ENCODE peak calls at places on chromosomes 13 and 19, in eight cellular contexts. S is NCI-H524 treated with DMSO at 0.1 percent for 48 hours, H is NCI-H2081, C is progenitor cell of endocrine pancreas, P is HS-5, B is T-cell, V is heart right ventricle, G is frontal cortex. F is an unnamed sample.

GRCh38 chr13:41059466-41059865 is 1.8 kb upstream of the WBP4 start:
- DNase-seq in S (no peak), P (no peak), G (no peak), V (no peak), B (no peak), C (no peak), H (peak; percentile 14), F (no peak)

GRCh38 chr13:41222259-41222852 is 28.0 kb upstream of the KBTBD7 start:
- DNase-seq in C (peak; percentile 37), G (peak; percentile 54), H (peak; percentile 34), B (peak; percentile 45), P (no peak), V (peak; percentile 30), S (no peak), F (peak; percentile 68)

GRCh38 chr19:9205506-9206113 is 13.8 kb downstream of the OR7D4 start:
- DNase-seq in P (peak; percentile 24), H (peak; percentile 46), G (peak; percentile 42), V (peak; percentile 64), B (peak; percentile 43), S (peak; percentile 28), C (peak; percentile 61), F (peak; percentile 10)

GRCh38 chr19:46745521-46746280 is at the start of gene FKRP:
- DNase-seq in C (no peak), P (no peak), G (no peak), H (no peak), V (no peak), S (no peak), B (peak; percentile 27), F (peak; percentile 14)

GRCh38 chr19:5850743-5851293 is 431 bp downstream of the FUT3 start:
- DNase-seq in B (no peak), V (no peak), G (no peak), C (no peak), S (no peak), H (no peak), P (no peak), F (no peak)

GRCh38 chr13:32660227-32660626 is 74.0 kb downstream of the PDS5B start:
- DNase-seq in S (no peak), B (no peak), V (no peak), P (no peak), H (no peak), G (no peak), C (no peak), F (no peak)

GRCh38 chr13:54859827-54860226 is 1831.2 kb downstream of the OLFM4 start:
- DNase-seq in C (no peak), P (no peak), G (no peak), S (no peak), V (no peak), H (no peak), B (no peak), F (no peak)

GRCh38 chr19:53224606-53225005 is 30.1 kb downstream of the ZNF677 start:
- DNase-seq in S (no peak), C (no peak), V (no peak), P (no peak), B (no peak), H (no peak), G (no peak), F (no peak)

GRCh38 chr13:111115051-111115840 is at the start of gene ARHGEF7:
- DNase-seq in S (no peak), C (peak; percentile 36), G (peak; percentile 65), B (no peak), P (no peak), H (peak; percentile 45), V (no peak), F (no peak)

GRCh38 chr19:57099199-57099661 is 20.6 kb upstream of the USP29 start:
- DNase-seq in P (no peak), S (no peak), B (peak; percentile 45), G (peak; percentile 85), H (peak; percentile 2), C (no peak), V (peak; percentile 41), F (peak; percentile 4)

GRCh38 chr13:26914624-26915023 is 154.0 kb upstream of the GPR12 start:
- DNase-seq in P (no peak), H (no peak), B (no peak), C (no peak), V (no peak), G (no peak), S (no peak), F (peak; percentile 22)

GRCh38 chr13:74197686-74198085 is 63.5 kb upstream of the KLF12 start:
- DNase-seq in S (no peak), H (no peak), V (no peak), P (no peak), C (no peak), B (no peak), G (no peak), F (no peak)

GRCh38 chr19:38035515-38036495 is 128.8 kb downstream of the SIPA1L3 start:
- DNase-seq in G (no peak), S (peak; percentile 98), P (peak; percentile 37), H (no peak), C (no peak), B (no peak), V (no peak), F (no peak)

GRCh38 chr13:105773887-105774538 is 761.4 kb downstream of the EFNB2 start:
- DNase-seq in B (no peak), V (no peak), G (no peak), P (no peak), H (no peak), S (no peak), C (no peak), F (no peak)

GRCh38 chr19:38270587-38271167 is 6.3 kb downstream of the SPINT2 start:
- DNase-seq in C (no peak), H (peak; percentile 6), S (no peak), V (no peak), P (no peak), G (no peak), B (no peak), F (no peak)